ENCODE peak calls at places on chromosomes 2 and 18, in five cellular contexts. Q, M, C, Y and X are unnamed samples.

GRCh38 chr18:79121746-79122474 is 52.7 kb downstream of the ATP9B start:
- DNase-seq in M (no peak), C (peak; percentile 19), Q (no peak), Y (no peak), X (no peak)

GRCh38 chr2:164840930-164841718 is 499 bp downstream of the COBLL1 start:
- DNase-seq in C (peak; percentile 90), M (peak; percentile 45), Q (no peak), Y (peak; percentile 76), X (peak; percentile 41)

GRCh38 chr18:286515-287310 is 18.9 kb upstream of the THOC1 start:
- DNase-seq in C (peak; percentile 56), Q (no peak), Y (no peak), M (no peak), X (no peak)

GRCh38 chr2:239344857-239345216 is 56.0 kb downstream of the HDAC4 start:
- DNase-seq in M (no peak), Q (no peak), Y (no peak), C (peak; percentile 12), X (no peak)

GRCh38 chr2:16336491-16336890 is 329.1 kb downstream of the CYRIA start:
- DNase-seq in Y (no peak), M (no peak), C (no peak), Q (no peak), X (no peak)

GRCh38 chr18:79603321-79604204 is 76.0 kb upstream of the CTDP1 start:
- DNase-seq in Y (no peak), C (no peak), M (no peak), Q (no peak), X (peak; percentile 3)

GRCh38 chr2:74648009-74648443 is at the start of gene M1AP:
- DNase-seq in Q (no peak), C (peak; percentile 13), Y (peak; percentile 76), M (no peak), X (no peak)

GRCh38 chr2:98455494-98455976 is 10.9 kb downstream of the INPP4A start:
- DNase-seq in Q (peak; percentile 38), M (no peak), Y (no peak), C (no peak), X (no peak)

GRCh38 chr2:168244318-168244717 is 3.1 kb downstream of the STK39 start:
- DNase-seq in C (peak; percentile 14), Q (peak; percentile 45), Y (no peak), M (no peak), X (no peak)

GRCh38 chr2:25331686-25332365 is 9.9 kb downstream of the DNMT3A start:
- DNase-seq in Y (no peak), C (no peak), M (no peak), Q (no peak), X (no peak)

GRCh38 chr2:148670773-148671172 is 26.2 kb downstream of the EPC2 start:
- DNase-seq in Y (no peak), Q (no peak), M (no peak), C (no peak), X (no peak)

GRCh38 chr18:57202881-57203280 is 56.0 kb downstream of the BOD1L2 start:
- DNase-seq in Q (no peak), Y (no peak), C (no peak), M (no peak), X (no peak)

GRCh38 chr2:64846175-64846574 is 143.0 kb upstream of the SLC1A4 start:
- DNase-seq in C (no peak), M (no peak), Q (no peak), Y (no peak), X (no peak)

GRCh38 chr2:75772908-75773630 is 62.4 kb upstream of the GCFC2 start:
- DNase-seq in C (no peak), Q (no peak), M (no peak), Y (peak; percentile 16), X (no peak)

GRCh38 chr2:45612265-45612664 is 1.2 kb upstream of the SRBD1 start:
- DNase-seq in Y (no peak), Q (no peak), C (no peak), M (no peak), X (no peak)

GRCh38 chr2:75728614-75729419 is 18.1 kb upstream of the GCFC2 start:
- DNase-seq in C (no peak), Q (no peak), M (no peak), Y (no peak), X (no peak)

GRCh38 chr2:191250400-191250799 is 5.2 kb downstream of the MYO1B start:
- DNase-seq in Y (no peak), C (no peak), M (no peak), Q (no peak), X (no peak)

GRCh38 chr2:132876745-132877391 is 206.9 kb upstream of the LYPD1 start:
- DNase-seq in C (no peak), M (no peak), Q (no peak), Y (no peak), X (no peak)

GRCh38 chr2:46979611-46980010 is 64.0 kb upstream of the MCFD2 start:
- DNase-seq in Y (no peak), Q (no peak), C (no peak), M (peak; percentile 28), X (no peak)

GRCh38 chr18:711693-712400 is 583 bp downstream of the ENOSF1 start:
- DNase-seq in M (peak; percentile 72), C (peak; percentile 79), Y (peak; percentile 37), Q (peak; percentile 77), X (no peak)

GRCh38 chr2:218701806-218702205 is 8.8 kb upstream of the TTLL4 start:
- DNase-seq in M (no peak), Q (no peak), C (peak; percentile 38), Y (no peak), X (no peak)

GRCh38 chr2:100865819-100866462 is 46.0 kb downstream of the NPAS2 start:
- DNase-seq in M (no peak), Y (no peak), C (peak; percentile 34), Q (no peak), X (no peak)

GRCh38 chr2:197517150-197517549 is 1.3 kb downstream of the MOB4 start:
- DNase-seq in C (no peak), Q (no peak), M (no peak), Y (no peak), X (no peak)

GRCh38 chr2:104897515-104898184 is 43.7 kb downstream of the POU3F3 start:
- DNase-seq in C (peak; percentile 66), Q (no peak), M (no peak), Y (no peak), X (no peak)

GRCh38 chr2:86627550-86627949 is 3.9 kb upstream of the RNF103 start:
- DNase-seq in C (no peak), Q (no peak), Y (no peak), M (no peak), X (no peak)

GRCh38 chr18:48548921-48549320 is 10.1 kb downstream of the CTIF start:
- DNase-seq in Q (no peak), Y (no peak), M (no peak), C (no peak), X (no peak)

GRCh38 chr2:15940661-15941482 is 522 bp downstream of the MYCN start:
- DNase-seq in C (peak; percentile 39), Q (no peak), Y (peak; percentile 25), M (peak; percentile 60), X (peak; percentile 14)

GRCh38 chr2:105746177-105747080 is 1.7 kb downstream of the NCK2 start:
- DNase-seq in Y (peak; percentile 85), M (no peak), C (peak; percentile 18), Q (peak; percentile 52), X (no peak)

GRCh38 chr2:132701810-132702209 is 31.8 kb upstream of the LYPD1 start:
- DNase-seq in Y (no peak), M (no peak), C (peak; percentile 23), Q (no peak), X (no peak)

GRCh38 chr2:71570951-71571460 is 117.6 kb downstream of the DYSF start:
- DNase-seq in Q (no peak), Y (no peak), C (no peak), M (no peak), X (no peak)

GRCh38 chr2:233079473-233079877 is 19.3 kb downstream of the INPP5D start:
- DNase-seq in M (no peak), Y (no peak), Q (no peak), C (no peak), X (no peak)

GRCh38 chr2:143422681-143423080 is 293.5 kb downstream of the ARHGAP15 start:
- DNase-seq in C (no peak), Y (no peak), M (no peak), Q (no peak), X (no peak)

GRCh38 chr18:13520741-13521140 is 205.6 kb downstream of the FAM210A start:
- DNase-seq in Y (no peak), C (no peak), Q (no peak), M (no peak), X (no peak)

GRCh38 chr18:5912491-5912890 is 17.2 kb upstream of the TMEM200C start:
- DNase-seq in Y (no peak), C (no peak), Q (no peak), M (no peak), X (no peak)

GRCh38 chr18:48644029-48644428 is 105.2 kb downstream of the CTIF start:
- DNase-seq in M (no peak), C (no peak), Q (no peak), Y (no peak), X (no peak)